ENCODE peak calls at places on chromosome 15, in four cellular contexts. V is K562, J is A549, Z is HepG2. P is an unnamed sample.

GRCh38 chr15:96687388-96688107 is 357.0 kb downstream of the NR2F2 start:
- DNase-seq in V (no peak), J (no peak), Z (no peak), P (peak)

GRCh38 chr15:58715266-58715917 is 34.1 kb downstream of the ADAM10 start:
- DNase-seq in V (no peak), J (no peak), Z (no peak), P (no peak)

GRCh38 chr15:72751751-72752455 is 31.7 kb downstream of the ADPGK start:
- DNase-seq in V (no peak), J (no peak), Z (no peak), P (no peak)

GRCh38 chr15:34341922-34342736 is 807 bp downstream of the NOP10 start:
- DNase-seq in V (no peak), J (peak), Z (no peak), P (no peak)

GRCh38 chr15:31292391-31293020 is 34.1 kb upstream of the KLF13 start:
- DNase-seq in V (no peak), J (no peak), Z (peak), P (no peak)

GRCh38 chr15:37907136-37907535 is 27.3 kb upstream of the TMCO5A start:
- DNase-seq in V (no peak), J (peak), Z (no peak), P (no peak)

GRCh38 chr15:95176794-95177577 is 945.6 kb downstream of the MCTP2 start:
- DNase-seq in V (no peak), J (no peak), Z (no peak), P (no peak)

GRCh38 chr15:39287322-39288195 is 293.3 kb upstream of the THBS1 start:
- DNase-seq in V (no peak), J (no peak), Z (no peak), P (no peak)

GRCh38 chr15:29070471-29071192 is 184.9 kb downstream of the APBA2 start:
- DNase-seq in V (no peak), J (no peak), Z (no peak), P (no peak)

GRCh38 chr15:67937153-67937761 is 97.4 kb upstream of the RNU6-1 start:
- DNase-seq in V (peak), J (peak), Z (no peak), P (no peak)

GRCh38 chr15:31308185-31308639 is 18.4 kb upstream of the KLF13 start:
- DNase-seq in V (no peak), J (no peak), Z (no peak), P (peak)

GRCh38 chr15:100520132-100520921 is 8.4 kb downstream of the CERS3 start:
- DNase-seq in V (no peak), J (no peak), Z (no peak), P (no peak)

GRCh38 chr15:67105065-67105951 is 39.9 kb downstream of the SMAD3 start:
- DNase-seq in V (no peak), J (peak), Z (peak), P (no peak)

DNA sequence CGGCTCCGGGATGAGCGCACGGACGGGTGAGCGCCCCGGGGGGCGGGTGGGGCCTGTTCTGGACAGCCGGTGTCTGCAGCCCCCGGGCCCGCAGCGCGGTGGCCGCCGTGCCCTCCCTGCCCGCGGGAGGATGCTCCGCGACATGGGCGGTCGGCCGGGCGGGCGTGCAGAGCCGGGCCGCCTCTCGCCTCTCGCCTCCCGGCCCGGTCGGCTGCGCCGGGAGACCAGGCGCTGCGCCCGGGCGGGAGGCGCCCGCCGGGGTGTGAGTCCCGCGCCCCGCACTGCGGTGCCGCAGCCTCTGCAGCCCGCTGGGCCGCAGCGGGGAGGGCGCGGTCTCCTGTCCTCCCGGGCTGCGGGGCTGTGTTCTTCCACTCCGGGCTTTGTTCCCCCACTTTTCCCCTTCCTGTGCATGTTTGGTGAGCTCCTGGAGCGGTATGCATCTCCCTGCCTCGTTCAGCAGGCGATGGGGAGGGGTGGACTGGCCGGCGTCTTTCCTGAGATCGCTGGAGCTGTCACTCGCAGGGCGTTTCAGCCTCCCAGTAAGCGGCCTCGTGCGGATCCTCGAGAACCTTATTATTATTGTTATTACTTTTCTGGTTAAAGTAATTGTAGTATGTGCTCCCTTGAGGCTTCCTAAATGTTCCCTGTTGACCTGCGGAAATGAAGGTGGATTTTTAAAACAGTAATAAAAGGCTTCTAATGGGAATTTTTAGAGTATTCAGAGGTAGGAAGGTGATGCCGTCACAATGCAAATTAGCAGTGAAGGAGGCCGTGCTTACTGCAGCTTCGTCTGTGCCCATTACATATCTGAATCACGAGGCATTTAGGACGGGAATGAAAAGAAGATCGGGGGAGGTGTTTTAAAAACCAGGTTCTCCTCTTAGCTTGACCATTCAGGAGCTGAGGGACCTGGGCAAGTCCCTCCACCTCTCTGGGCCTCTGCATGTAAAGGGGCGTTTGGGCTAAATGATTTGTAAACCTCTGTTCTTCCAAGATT is 588 bp downstream of the TMOD2 start:
- DNase-seq in V (peak), J (peak), Z (no peak), P (peak)
- TF ChIP-seq NR3C1 in V (no peak), J (no peak), Z (no peak), P (no peak)

GRCh38 chr15:85044894-85045293 is 63.2 kb downstream of the PDE8A start:
- DNase-seq in V (no peak), J (no peak), Z (no peak), P (no peak)

GRCh38 chr15:85047271-85047948 is 65.8 kb downstream of the PDE8A start:
- DNase-seq in V (peak), J (peak), Z (peak), P (no peak)

GRCh38 chr15:85045615-85046014 is 64.0 kb downstream of the PDE8A start:
- DNase-seq in V (no peak), J (no peak), Z (no peak), P (no peak)

GRCh38 chr15:85041230-85041629 is 59.6 kb downstream of the PDE8A start:
- DNase-seq in V (no peak), J (no peak), Z (no peak), P (no peak)

GRCh38 chr15:85044251-85044853 is 62.7 kb downstream of the PDE8A start:
- DNase-seq in V (peak), J (peak), Z (peak), P (peak)
- TF ChIP-seq NR3C1 in V (no peak), J (no peak), Z (no peak), P (no peak)

GRCh38 chr15:65918936-65919335 is 49.6 kb downstream of the RAB11A start:
- DNase-seq in V (no peak), J (no peak), Z (no peak), P (no peak)
- TF ChIP-seq NR3C1 in V (no peak), J (no peak), Z (no peak), P (no peak)

GRCh38 chr15:25897658-25898057 is 34.5 kb upstream of the ATP10A start:
- DNase-seq in V (no peak), J (no peak), Z (no peak), P (no peak)
- TF ChIP-seq NR3C1 in V (no peak), J (no peak), Z (no peak), P (no peak)

GRCh38 chr15:65530318-65531111 is at the start of gene HACD3:
- DNase-seq in V (peak), J (peak), Z (peak), P (peak)
- TF ChIP-seq NR3C1 in V (no peak), J (no peak), Z (no peak), P (no peak)

P was measured in WTC11.